ENCODE peak calls at places on chromosomes 3 and 15, in six cellular contexts. One of them, this sample, is unnamed.

GRCh38 chr3:49019941-49020334 is 1.6 kb upstream of the DALRD3 start:
- DNase-seq in NCI-H1048: no peak
- DNase-seq in NAMALWA: no peak
- DNase-seq in lower lobe of right lung: peak; percentile 31
- DNase-seq in GM03348: no peak
- DNase-seq in SJSA1: peak; percentile 21
- DNase-seq in this sample: no peak

GRCh38 chr3:150830094-150830681 is 67.2 kb upstream of the SIAH2 start:
- DNase-seq in SJSA1: no peak
- DNase-seq in NAMALWA: peak; percentile 75
- DNase-seq in NCI-H1048: no peak
- DNase-seq in lower lobe of right lung: no peak
- DNase-seq in GM03348: no peak
- DNase-seq in this sample: no peak

GRCh38 chr3:141383555-141384129 is 15.3 kb downstream of the ZBTB38 start:
- DNase-seq in NAMALWA: no peak
- DNase-seq in SJSA1: no peak
- DNase-seq in GM03348: no peak
- DNase-seq in NCI-H1048: no peak
- DNase-seq in lower lobe of right lung: no peak
- DNase-seq in this sample: no peak

GRCh38 chr3:59310736-59311135 is 260.9 kb upstream of the CFAP20DC start:
- DNase-seq in NAMALWA: no peak
- DNase-seq in lower lobe of right lung: no peak
- DNase-seq in SJSA1: no peak
- DNase-seq in GM03348: no peak
- DNase-seq in NCI-H1048: no peak
- DNase-seq in this sample: no peak

GRCh38 chr15:76169792-76170425 is 110.1 kb downstream of the TMEM266 start:
- DNase-seq in SJSA1: peak; percentile 34
- DNase-seq in GM03348: peak; percentile 74
- DNase-seq in lower lobe of right lung: no peak
- DNase-seq in NCI-H1048: no peak
- DNase-seq in NAMALWA: no peak
- DNase-seq in this sample: no peak

GRCh38 chr3:46440531-46441294 is 24.0 kb downstream of the LTF start:
- DNase-seq in lower lobe of right lung: no peak
- DNase-seq in GM03348: no peak
- DNase-seq in NCI-H1048: no peak
- DNase-seq in NAMALWA: no peak
- DNase-seq in SJSA1: no peak
- DNase-seq in this sample: no peak

GRCh38 chr3:147906275-147906674 is 497.1 kb downstream of the ZIC1 start:
- DNase-seq in NCI-H1048: no peak
- DNase-seq in GM03348: no peak
- DNase-seq in lower lobe of right lung: no peak
- DNase-seq in SJSA1: peak; percentile 22
- DNase-seq in NAMALWA: no peak
- DNase-seq in this sample: no peak

GRCh38 chr3:45227946-45228345 is 1.9 kb upstream of the TMEM158 start:
- DNase-seq in GM03348: no peak
- DNase-seq in NAMALWA: no peak
- DNase-seq in NCI-H1048: no peak
- DNase-seq in lower lobe of right lung: no peak
- DNase-seq in SJSA1: no peak
- DNase-seq in this sample: no peak

GRCh38 chr3:127411083-127411727 is 123.4 kb upstream of the PRR20G start:
- DNase-seq in GM03348: no peak
- DNase-seq in SJSA1: no peak
- DNase-seq in NCI-H1048: no peak
- DNase-seq in NAMALWA: no peak
- DNase-seq in lower lobe of right lung: no peak
- DNase-seq in this sample: no peak

GRCh38 chr3:17891139-17891850 is 148.9 kb upstream of the TBC1D5 start:
- DNase-seq in lower lobe of right lung: no peak
- DNase-seq in NAMALWA: no peak
- DNase-seq in GM03348: peak; percentile 27
- DNase-seq in NCI-H1048: no peak
- DNase-seq in SJSA1: no peak
- DNase-seq in this sample: no peak

GRCh38 chr3:151766454-151766853 is 32.7 kb downstream of the AADACL2 start:
- DNase-seq in GM03348: no peak
- DNase-seq in NCI-H1048: no peak
- DNase-seq in lower lobe of right lung: no peak
- DNase-seq in SJSA1: peak; percentile 77
- DNase-seq in NAMALWA: no peak
- DNase-seq in this sample: no peak

GRCh38 chr3:133540896-133541674 is 32.4 kb upstream of the CDV3 start:
- DNase-seq in NAMALWA: no peak
- DNase-seq in lower lobe of right lung: no peak
- DNase-seq in SJSA1: no peak
- DNase-seq in NCI-H1048: no peak
- DNase-seq in GM03348: peak; percentile 8
- DNase-seq in this sample: no peak

GRCh38 chr15:52050416-52050815 is 31.4 kb downstream of the MAPK6 start:
- DNase-seq in GM03348: peak; percentile 38
- DNase-seq in NCI-H1048: no peak
- DNase-seq in NAMALWA: no peak
- DNase-seq in SJSA1: peak; percentile 76
- DNase-seq in lower lobe of right lung: no peak
- DNase-seq in this sample: no peak

GRCh38 chr3:111236833-111237713 is 165.5 kb downstream of the NECTIN3 start:
- DNase-seq in GM03348: peak; percentile 48
- DNase-seq in NAMALWA: no peak
- DNase-seq in lower lobe of right lung: no peak
- DNase-seq in NCI-H1048: no peak
- DNase-seq in SJSA1: peak; percentile 44
- DNase-seq in this sample: no peak

GRCh38 chr15:91047545-91048199 is 25.3 kb upstream of the VPS33B start:
- DNase-seq in NCI-H1048: no peak
- DNase-seq in NAMALWA: peak; percentile 10
- DNase-seq in lower lobe of right lung: no peak
- DNase-seq in GM03348: no peak
- DNase-seq in SJSA1: no peak
- DNase-seq in this sample: no peak

GRCh38 chr3:13379191-13379830 is 40.8 kb downstream of the NUP210 start:
- DNase-seq in GM03348: peak; percentile 89
- DNase-seq in NAMALWA: no peak
- DNase-seq in NCI-H1048: no peak
- DNase-seq in lower lobe of right lung: no peak
- DNase-seq in SJSA1: peak; percentile 51
- DNase-seq in this sample: peak; percentile 41

GRCh38 chr3:149604125-149604851 is 53.5 kb downstream of the WWTR1 start:
- DNase-seq in GM03348: no peak
- DNase-seq in NAMALWA: no peak
- DNase-seq in NCI-H1048: no peak
- DNase-seq in lower lobe of right lung: no peak
- DNase-seq in SJSA1: no peak
- DNase-seq in this sample: no peak

GRCh38 chr15:44735482-44736260 is 657 bp upstream of the TRIM69 start:
- DNase-seq in SJSA1: no peak
- DNase-seq in NAMALWA: no peak
- DNase-seq in GM03348: no peak
- DNase-seq in lower lobe of right lung: no peak
- DNase-seq in NCI-H1048: no peak
- DNase-seq in this sample: no peak

GRCh38 chr3:181417748-181418147 is 294.0 kb upstream of the SOX2 start:
- DNase-seq in NAMALWA: no peak
- DNase-seq in SJSA1: no peak
- DNase-seq in NCI-H1048: no peak
- DNase-seq in GM03348: no peak
- DNase-seq in lower lobe of right lung: no peak
- DNase-seq in this sample: no peak

This sample was measured in astrocyte of the cerebellum.